ENCODE peak calls at places on chromosomes 7 and 10, in five cellular contexts. J is fibroblast of lung, Y is uterus, R is gastrocnemius medialis, I is psoas muscle. Q is an unnamed sample.

GRCh38 chr7:134293029-134293740 is 23.5 kb downstream of the SLC35B4 start:
- DNase-seq in J (no peak), I (no peak), Y (no peak), R (no peak), Q (no peak)

GRCh38 chr7:100591596-100591995 is 5.5 kb downstream of the FBXO24 start:
- DNase-seq in I (no peak), Y (no peak), J (no peak), R (no peak), Q (no peak)

GRCh38 chr7:69430502-69431145 is 167.7 kb upstream of the AUTS2 start:
- DNase-seq in Y (peak; percentile 35), R (no peak), J (no peak), I (peak; percentile 64), Q (no peak)

GRCh38 chr10:48632166-48632565 is 27.3 kb upstream of the ARHGAP22 start:
- DNase-seq in J (no peak), I (no peak), Y (no peak), R (no peak), Q (no peak)

GRCh38 chr10:6737758-6738463 is 157.8 kb upstream of the PRKCQ start:
- DNase-seq in J (peak; percentile 74), R (no peak), I (no peak), Y (no peak), Q (peak; percentile 69)

GRCh38 chr10:122660696-122661095 is 39.0 kb downstream of the C10orf120 start:
- DNase-seq in Y (no peak), J (no peak), R (no peak), I (no peak), Q (no peak)

GRCh38 chr10:114682532-114682931 is 24.5 kb upstream of the ABLIM1 start:
- DNase-seq in R (no peak), I (no peak), J (no peak), Y (no peak), Q (no peak)

GRCh38 chr7:70072220-70072619 is 473.9 kb downstream of the AUTS2 start:
- DNase-seq in J (peak; percentile 89), Y (no peak), I (no peak), R (peak; percentile 26), Q (no peak)

GRCh38 chr7:650339-651031 is 76.0 kb upstream of the DNAAF5 start:
- DNase-seq in J (no peak), I (no peak), R (no peak), Y (no peak), Q (no peak)

GRCh38 chr7:68461430-68461829 is 1136.8 kb upstream of the AUTS2 start:
- DNase-seq in J (no peak), R (no peak), Y (no peak), I (no peak), Q (no peak)

GRCh38 chr7:47734287-47734948 is 152.5 kb upstream of the TNS3 start:
- DNase-seq in J (no peak), I (no peak), Y (no peak), R (no peak), Q (no peak)

GRCh38 chr7:51620690-51621089 is 304.1 kb upstream of the COBL start:
- DNase-seq in Y (no peak), R (no peak), I (no peak), J (no peak), Q (no peak)

GRCh38 chr10:91367127-91367531 is 43.0 kb upstream of the HECTD2 start:
- DNase-seq in I (no peak), Y (no peak), R (no peak), J (no peak), Q (peak; percentile 50)

GRCh38 chr7:158313931-158314330 is 273.7 kb downstream of the PTPRN2 start:
- DNase-seq in Y (no peak), R (no peak), I (no peak), J (no peak), Q (no peak)

GRCh38 chr7:123271231-123271630 is 71.5 kb upstream of the SLC13A1 start:
- DNase-seq in J (peak; percentile 21), Y (no peak), I (no peak), R (no peak), Q (peak; percentile 57)

GRCh38 chr7:104841798-104842197 is 172.2 kb upstream of the KMT2E start:
- DNase-seq in Y (no peak), J (no peak), I (no peak), R (no peak), Q (no peak)

GRCh38 chr10:112896273-112896672 is 53.8 kb upstream of the TCF7L2 start:
- DNase-seq in R (no peak), J (no peak), I (no peak), Y (no peak), Q (no peak)

GRCh38 chr10:86968271-86968993 is at the start of gene ADIRF:
- DNase-seq in R (no peak), I (peak; percentile 79), Y (peak; percentile 76), J (no peak), Q (peak; percentile 80)

GRCh38 chr10:6494452-6494839 is 85.6 kb downstream of the PRKCQ start:
- DNase-seq in J (no peak), Y (no peak), R (no peak), I (no peak), Q (no peak)

GRCh38 chr10:99279626-99280111 is 44.0 kb upstream of the HPSE2 start:
- DNase-seq in J (peak; percentile 24), Y (no peak), I (no peak), R (no peak), Q (peak; percentile 15)

GRCh38 chr7:117069379-117069778 is 116.1 kb downstream of the ST7 start:
- DNase-seq in Y (no peak), R (no peak), I (no peak), J (no peak), Q (no peak)

GRCh38 chr7:120373174-120373573 is 100.2 kb downstream of the KCND2 start:
- DNase-seq in I (no peak), J (no peak), R (no peak), Y (no peak), Q (peak; percentile 46)

GRCh38 chr10:17228081-17229015 is at the start of gene VIM:
- DNase-seq in Y (peak; percentile 92), J (peak; percentile 98), R (peak; percentile 77), I (peak; percentile 95), Q (peak; percentile 88)

GRCh38 chr10:5518143-5518542 is 6.6 kb upstream of the CALML3 start:
- DNase-seq in R (no peak), I (no peak), Y (no peak), J (no peak), Q (no peak)

GRCh38 chr7:7698930-7699329 is 19.5 kb downstream of the RPA3 start:
- DNase-seq in I (no peak), R (no peak), Y (no peak), J (no peak), Q (no peak)

GRCh38 chr7:7701513-7701912 is 16.9 kb downstream of the RPA3 start:
- DNase-seq in I (no peak), R (no peak), J (no peak), Y (no peak), Q (no peak)

GRCh38 chr7:7699370-7699769 is 19.0 kb downstream of the RPA3 start:
- DNase-seq in J (no peak), R (no peak), Y (no peak), I (no peak), Q (no peak)

GRCh38 chr7:7702826-7703225 is 15.6 kb downstream of the RPA3 start:
- DNase-seq in R (no peak), Y (no peak), J (no peak), I (no peak), Q (no peak)

GRCh38 chr7:7699970-7700369 is 18.4 kb downstream of the RPA3 start:
- DNase-seq in Y (no peak), J (no peak), R (no peak), I (no peak), Q (no peak)
- TF ChIP-seq CTCF in Y (no peak), J (no peak), R (no peak), I (no peak), Q (no peak)

GRCh38 chr10:32950457-32951109 is 7.4 kb downstream of the ITGB1 start:
- DNase-seq in Y (no peak), R (no peak), J (no peak), I (no peak), Q (no peak)
- H3K4me3 ChIP-seq in Y (no peak overlapping the region), R (no peak overlapping the region), J (peak overlapping the region; percentile 23), I (no peak overlapping the region), Q (no peak overlapping the region)

GRCh38 chr10:97801449-97801848 is 29.6 kb upstream of the SFRP5 start:
- DNase-seq in Y (no peak), J (no peak), R (no peak), I (no peak), Q (no peak)

GRCh38 chr10:97798958-97799565 is 27.3 kb upstream of the SFRP5 start:
- DNase-seq in J (no peak), Y (no peak), R (no peak), I (no peak), Q (peak; percentile 12)

GRCh38 chr10:97795886-97796285 is 24.1 kb upstream of the SFRP5 start:
- DNase-seq in J (no peak), Y (no peak), R (no peak), I (no peak), Q (no peak)

GRCh38 chr10:97796651-97797050 is 24.9 kb upstream of the SFRP5 start:
- DNase-seq in I (no peak), J (no peak), Y (no peak), R (no peak), Q (no peak)

GRCh38 chr10:97800474-97800873 is 28.7 kb upstream of the SFRP5 start:
- DNase-seq in Y (no peak), J (no peak), R (no peak), I (no peak), Q (no peak)
- H3K27me3 ChIP-seq in Y (no peaks in the 10 kb centered on the region), J (peaks cover 4% of the 10 kb centered on the region), R (no peaks in the 10 kb centered on the region), I (no peaks in the 10 kb centered on the region), Q (no peaks in the 10 kb centered on the region)

GRCh38 chr7:18119985-18120384 is 92.3 kb upstream of the PRPS1L1 start:
- DNase-seq in J (peak; percentile 13), Y (no peak), I (no peak), R (no peak), Q (no peak)
- TF ChIP-seq CTCF in J (peak; percentile 18), Y (no peak), I (no peak), R (no peak), Q (peak; percentile 13)

DNA sequence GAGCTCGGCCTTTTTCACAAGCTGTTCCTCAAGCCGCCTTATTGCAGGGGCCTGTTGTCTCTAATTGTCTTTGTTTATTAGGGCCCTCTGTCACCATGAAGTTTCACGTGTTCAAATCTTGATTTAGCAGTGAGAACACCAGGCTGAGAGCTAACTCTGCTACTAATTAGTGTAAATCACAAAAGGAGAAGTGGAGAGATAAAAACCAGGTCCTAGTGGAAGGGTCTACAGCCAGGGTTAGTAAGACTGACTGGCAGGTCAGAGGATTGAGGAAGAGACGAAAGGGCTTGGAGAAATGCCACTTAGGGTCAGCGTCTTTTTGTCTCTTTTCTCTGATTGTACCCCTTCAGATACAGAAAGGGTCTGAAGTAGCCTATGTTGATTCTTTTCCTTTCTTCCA is 21.2 kb downstream of the SSMEM1 start:
- DNase-seq in I (no peak), R (no peak), Y (no peak), J (no peak), Q (no peak)
- H3K4me3 ChIP-seq in I (no peak overlapping the region), R (no peak overlapping the region), Y (no peak overlapping the region), J (no peak overlapping the region), Q (no peak overlapping the region)

GRCh38 chr7:64888561-64888900 is 14.5 kb upstream of the ZNF273 start:
- DNase-seq in R (no peak), I (no peak), Y (no peak), J (peak; percentile 6), Q (no peak)

GRCh38 chr7:64885520-64886240 is 17.4 kb upstream of the ZNF273 start:
- DNase-seq in J (no peak), R (no peak), Y (no peak), I (no peak), Q (no peak)

GRCh38 chr7:64888901-64889685 is 14.0 kb upstream of the ZNF273 start:
- DNase-seq in J (peak; percentile 7), R (no peak), Y (no peak), I (no peak), Q (no peak)

GRCh38 chr7:64887756-64888508 is 15.1 kb upstream of the ZNF273 start:
- DNase-seq in J (no peak), I (no peak), R (no peak), Y (no peak), Q (no peak)

GRCh38 chr7:64886956-64887545 is 16.0 kb upstream of the ZNF273 start:
- DNase-seq in J (no peak), I (no peak), Y (no peak), R (no peak), Q (no peak)
- H3K27me3 ChIP-seq in J (peaks cover 15% of the 10 kb centered on the region), I (no peaks in the 10 kb centered on the region), Y (no peaks in the 10 kb centered on the region), R (no peaks in the 10 kb centered on the region), Q (peaks cover 4% of the 10 kb centered on the region)

Q was measured in bronchial epithelial cell.